ENCODE peak calls at places on chromosome 1, in nine cellular contexts. J, I, V, S, G, Z, P, K and N are unnamed samples.

GRCh38 chr1:63871451-63871850 is 97.6 kb downstream of the ROR1 start:
- DNase-seq in J (no peak), I (no peak), V (no peak), S (no peak), G (no peak), Z (no peak), P (no peak), K (no peak), N (no peak)

GRCh38 chr1:203217139-203217621 is 12.3 kb downstream of the CHIT1 start:
- DNase-seq in J (no peak), I (no peak), V (no peak), S (no peak), G (peak; percentile 46), Z (no peak), P (peak; percentile 73), K (no peak), N (no peak)

GRCh38 chr1:225990705-225991464 is 8.3 kb downstream of the SDE2 start:
- DNase-seq in J (no peak), I (no peak), V (no peak), S (no peak), G (no peak), Z (no peak), P (no peak), K (no peak), N (no peak)

GRCh38 chr1:32990887-32991286 is 26.3 kb upstream of the RNF19B start:
- DNase-seq in J (no peak), I (no peak), V (peak; percentile 20), S (no peak), G (no peak), Z (no peak), P (no peak), K (no peak), N (no peak)

GRCh38 chr1:98662354-98662665 is 789 bp downstream of the SNX7 start:
- DNase-seq in J (no peak), I (no peak), V (no peak), S (peak; percentile 63), G (peak; percentile 44), Z (no peak), P (no peak), K (no peak), N (no peak)

GRCh38 chr1:220431840-220432239 is 96.1 kb upstream of the MARK1 start:
- DNase-seq in J (no peak), I (no peak), V (no peak), S (no peak), G (no peak), Z (no peak), P (no peak), K (no peak), N (no peak)

GRCh38 chr1:156838972-156839371 is 19.9 kb downstream of the INSRR start:
- DNase-seq in J (peak; percentile 67), I (no peak), V (no peak), S (no peak), G (peak; percentile 76), Z (peak; percentile 36), P (peak; percentile 69), K (peak; percentile 20), N (no peak)

GRCh38 chr1:145927916-145928647 is 798 bp upstream of the RBM8A start:
- DNase-seq in J (no peak), I (no peak), V (no peak), S (no peak), G (peak; percentile 50), Z (no peak), P (no peak), K (no peak), N (no peak)